ENCODE peak calls at places on chromosomes 5 and 9, in ten cellular contexts. A, B, M, D, V, U, O, I, Q and Z are unnamed samples.

GRCh38 chr5:76337949-76338589 is 65.0 kb upstream of the IQGAP2 start:
- DNase-seq in U (no peak), V (no peak), A (peak; percentile 2), B (peak; percentile 84), M (peak; percentile 69), I (no peak), Q (no peak), O (peak; percentile 50), D (peak; percentile 13), Z (peak; percentile 69)

GRCh38 chr5:30436718-30437117 is 756.8 kb upstream of the CDH6 start:
- DNase-seq in I (no peak), V (no peak), U (no peak), B (no peak), D (no peak), Q (no peak), M (no peak), A (no peak), O (no peak), Z (no peak)

GRCh38 chr5:172688735-172689572 is 47.9 kb downstream of the NEURL1B start:
- DNase-seq in V (no peak), Q (no peak), D (no peak), O (no peak), M (no peak), U (no peak), A (no peak), B (no peak), I (no peak), Z (no peak)

GRCh38 chr5:10456583-10457562 is 15.2 kb downstream of the ROPN1L start:
- DNase-seq in D (no peak), B (peak; percentile 47), M (peak; percentile 70), U (no peak), V (no peak), I (no peak), Q (no peak), A (no peak), O (no peak), Z (no peak)

GRCh38 chr9:87862536-87863268 is 20.0 kb upstream of the SPATA31E1 start:
- DNase-seq in I (no peak), V (no peak), A (peak; percentile 42), M (peak; percentile 94), O (peak; percentile 71), D (no peak), U (no peak), Q (no peak), B (peak; percentile 72), Z (no peak)

GRCh38 chr5:108379722-108380530 is 2.0 kb downstream of the FBXL17 start:
- DNase-seq in O (no peak), A (no peak), M (peak; percentile 67), B (no peak), V (no peak), D (no peak), Q (no peak), I (peak; percentile 10), U (no peak), Z (no peak)

GRCh38 chr5:115978779-115979178 is 16.5 kb downstream of the LVRN start:
- DNase-seq in Q (no peak), V (no peak), O (no peak), A (no peak), M (no peak), D (no peak), B (no peak), I (no peak), U (no peak), Z (no peak)

GRCh38 chr5:6393596-6394194 is 15.3 kb upstream of the MED10 start:
- DNase-seq in V (no peak), M (no peak), D (no peak), I (no peak), B (no peak), Q (peak; percentile 16), U (no peak), A (no peak), O (no peak), Z (no peak)

GRCh38 chr9:112248722-112249121 is 73.6 kb upstream of the SUSD1 start:
- DNase-seq in Q (no peak), A (no peak), I (no peak), O (no peak), D (no peak), B (peak; percentile 37), U (no peak), V (no peak), M (peak; percentile 84), Z (no peak)

GRCh38 chr9:96856363-96857286 is 2.3 kb upstream of the ZNF782 start:
- DNase-seq in M (peak; percentile 85), V (peak; percentile 48), B (peak; percentile 79), A (peak; percentile 32), O (no peak), I (peak; percentile 63), Q (peak; percentile 87), D (peak; percentile 42), U (peak; percentile 51), Z (peak; percentile 74)

GRCh38 chr9:98575379-98576346 is 133.1 kb downstream of the GABBR2 start:
- DNase-seq in V (no peak), M (peak; percentile 84), B (peak; percentile 87), A (peak; percentile 16), D (no peak), Q (no peak), O (peak; percentile 67), U (no peak), I (no peak), Z (no peak)

GRCh38 chr9:83219924-83220438 is 157.0 kb upstream of the RASEF start:
- DNase-seq in O (no peak), U (no peak), M (peak; percentile 6), I (no peak), B (no peak), V (no peak), A (no peak), Q (no peak), D (no peak), Z (no peak)

GRCh38 chr9:86795861-86796497 is 151.3 kb downstream of the GAS1 start:
- DNase-seq in Q (no peak), O (no peak), V (no peak), D (no peak), A (peak; percentile 58), B (no peak), U (no peak), M (no peak), I (no peak), Z (peak; percentile 20)

GRCh38 chr5:126920291-126920690 is 110.1 kb downstream of the MARCHF3 start:
- DNase-seq in V (no peak), D (no peak), U (no peak), O (no peak), I (no peak), A (no peak), Q (peak; percentile 50), M (no peak), B (no peak), Z (no peak)

GRCh38 chr5:132483101-132483500 is 7.5 kb downstream of the IRF1 start:
- DNase-seq in I (no peak), V (no peak), A (no peak), Q (no peak), B (no peak), D (no peak), U (no peak), O (no peak), M (no peak), Z (no peak)

GRCh38 chr5:27548415-27548814 is 510.0 kb upstream of the CDH9 start:
- DNase-seq in V (no peak), D (no peak), B (no peak), O (no peak), Q (no peak), A (no peak), I (no peak), M (no peak), U (no peak), Z (no peak)

GRCh38 chr9:87868175-87868574 is 14.5 kb upstream of the SPATA31E1 start:
- DNase-seq in O (no peak), M (no peak), U (no peak), D (no peak), Q (no peak), I (no peak), V (no peak), A (no peak), B (no peak), Z (no peak)

GRCh38 chr9:33225319-33226152 is 14.4 kb upstream of the SPINK4 start:
- DNase-seq in O (no peak), I (peak; percentile 50), U (peak; percentile 49), V (peak; percentile 38), A (peak; percentile 64), M (peak; percentile 86), D (peak; percentile 38), B (peak; percentile 83), Q (peak; percentile 89), Z (peak; percentile 66)

GRCh38 chr9:98532147-98532546 is 176.6 kb downstream of the GABBR2 start:
- DNase-seq in D (no peak), I (no peak), A (no peak), Q (no peak), M (no peak), V (no peak), U (no peak), O (no peak), B (no peak), Z (no peak)

GRCh38 chr9:34292552-34292951 is 36.5 kb downstream of the KIF24 start:
- DNase-seq in M (no peak), Q (no peak), A (no peak), O (no peak), B (no peak), D (no peak), I (no peak), V (no peak), U (no peak), Z (no peak)

GRCh38 chr5:73617510-73618279 is 8.3 kb upstream of the ARHGEF28 start:
- DNase-seq in V (no peak), U (no peak), I (no peak), Q (no peak), D (no peak), B (no peak), O (no peak), M (peak; percentile 67), A (no peak), Z (no peak)

GRCh38 chr9:121399883-121400607 is 30.0 kb upstream of the STOM start:
- DNase-seq in M (peak; percentile 87), I (peak; percentile 57), U (no peak), Q (no peak), O (peak; percentile 30), B (peak; percentile 80), A (peak; percentile 53), D (no peak), V (no peak), Z (no peak)

GRCh38 chr9:86042226-86042625 is 57.1 kb downstream of the GOLM1 start:
- DNase-seq in A (no peak), I (no peak), M (no peak), Q (no peak), O (no peak), D (no peak), U (no peak), B (no peak), V (no peak), Z (no peak)

GRCh38 chr9:89657765-89658164 is 53.0 kb downstream of the GADD45G start:
- DNase-seq in O (no peak), U (no peak), Q (no peak), M (no peak), A (no peak), V (no peak), I (no peak), D (no peak), B (no peak), Z (no peak)

GRCh38 chr9:117224676-117225075 is 190.2 kb downstream of the ASTN2 start:
- DNase-seq in D (no peak), V (no peak), Q (no peak), I (peak; percentile 76), U (no peak), M (no peak), B (peak; percentile 37), O (no peak), A (no peak), Z (no peak)

GRCh38 chr5:136014049-136014516 is 14.7 kb upstream of the TGFBI start:
- DNase-seq in V (no peak), Q (no peak), U (no peak), A (no peak), M (peak; percentile 79), O (no peak), D (no peak), B (peak; percentile 75), I (no peak), Z (no peak)

GRCh38 chr5:7576023-7576715 is 180.2 kb downstream of the ADCY2 start:
- DNase-seq in B (no peak), O (no peak), A (no peak), V (peak; percentile 14), I (no peak), U (no peak), M (no peak), Q (peak; percentile 73), D (no peak), Z (no peak)

GRCh38 chr5:154197801-154198461 is 7.4 kb downstream of the GALNT10 start:
- DNase-seq in O (peak; percentile 64), V (no peak), A (no peak), B (peak; percentile 89), D (peak; percentile 52), M (peak; percentile 80), U (peak; percentile 16), I (no peak), Q (no peak), Z (no peak)